ENCODE peak calls at places on chromosome 21, in five cellular contexts. A is CD4-positive, alpha-beta T cell; I is fibroblast of the aortic adventitia; F is RWPE1; H is foreskin fibroblast. B is an unnamed sample.

GRCh38 chr21:45080639-45081414 is 6.4 kb downstream of the ADARB1 start:
- DNase-seq in H (peak), A (peak), F (peak), I (peak), B (no peak)

GRCh38 chr21:46083271-46084040 is 14.5 kb upstream of the COL6A2 start:
- DNase-seq in I (no peak), H (peak), F (no peak), A (no peak), B (no peak)

GRCh38 chr21:29529139-29529538 is 230.4 kb downstream of the BACH1 start:
- DNase-seq in F (no peak), I (no peak), A (no peak), H (no peak), B (no peak)

GRCh38 chr21:42733874-42734273 is 80.5 kb downstream of the PDE9A start:
- DNase-seq in F (no peak), I (no peak), A (no peak), H (no peak), B (no peak)

GRCh38 chr21:42652527-42653491 is 612 bp upstream of the PDE9A start:
- DNase-seq in F (no peak), A (no peak), I (no peak), H (peak), B (peak)

GRCh38 chr21:42429021-42429420 is 25.3 kb downstream of the UBASH3A start:
- DNase-seq in F (no peak), A (no peak), H (no peak), I (no peak), B (no peak)

GRCh38 chr21:45020629-45021427 is 53.6 kb upstream of the ADARB1 start:
- DNase-seq in F (no peak), H (no peak), A (no peak), I (no peak), B (no peak)

GRCh38 chr21:26067836-26068401 is 102.7 kb downstream of the APP start:
- DNase-seq in H (no peak), F (no peak), I (no peak), A (no peak), B (no peak)

GRCh38 chr21:31187499-31187898 is 149.2 kb upstream of the KRTAP19-8 start:
- DNase-seq in A (no peak), I (no peak), H (no peak), F (no peak), B (no peak)

GRCh38 chr21:31801551-31802234 is 69.8 kb upstream of the SCAF4 start:
- DNase-seq in A (no peak), I (no peak), F (no peak), H (no peak), B (no peak)

GRCh38 chr21:25283720-25284119 is 323.6 kb downstream of the MRPL39 start:
- DNase-seq in I (peak), H (peak), F (peak), A (no peak), B (no peak)

GRCh38 chr21:46184625-46185555 is 631 bp upstream of the SPATC1L start:
- DNase-seq in A (peak), F (peak), H (peak), I (peak), B (peak)

GRCh38 chr21:43975469-43976098 is 36.5 kb upstream of the TRAPPC10 start:
- DNase-seq in I (peak), A (peak), H (peak), F (peak), B (peak)

GRCh38 chr21:42159560-42160110 is 59.3 kb upstream of the ABCG1 start:
- DNase-seq in I (no peak), A (no peak), F (no peak), H (no peak), B (no peak)

GRCh38 chr21:21291883-21292569 is 293.8 kb downstream of the NCAM2 start:
- DNase-seq in F (no peak), I (no peak), H (no peak), A (no peak), B (no peak)

GRCh38 chr21:21301013-21301412 is 302.8 kb downstream of the NCAM2 start:
- DNase-seq in H (no peak), F (no peak), I (no peak), A (no peak), B (no peak)

GRCh38 chr21:21290751-21291150 is 292.5 kb downstream of the NCAM2 start:
- DNase-seq in H (no peak), F (no peak), A (no peak), I (no peak), B (no peak)

GRCh38 chr21:21297211-21297610 is 299.0 kb downstream of the NCAM2 start:
- DNase-seq in F (no peak), I (no peak), A (no peak), H (no peak), B (no peak)

GRCh38 chr21:21295303-21295702 is 297.1 kb downstream of the NCAM2 start:
- DNase-seq in I (no peak), H (no peak), F (no peak), A (no peak), B (no peak)
- TF ChIP-seq CTCF in I (no peak), H (no peak), F (no peak), A (no peak), B (no peak)

GRCh38 chr21:23968008-23968407 is 1639.3 kb downstream of the MRPL39 start:
- DNase-seq in F (no peak), A (no peak), I (no peak), H (no peak), B (no peak)

GRCh38 chr21:23963454-23963853 is 1643.8 kb downstream of the MRPL39 start:
- DNase-seq in A (no peak), F (no peak), H (no peak), I (no peak), B (no peak)

DNA sequence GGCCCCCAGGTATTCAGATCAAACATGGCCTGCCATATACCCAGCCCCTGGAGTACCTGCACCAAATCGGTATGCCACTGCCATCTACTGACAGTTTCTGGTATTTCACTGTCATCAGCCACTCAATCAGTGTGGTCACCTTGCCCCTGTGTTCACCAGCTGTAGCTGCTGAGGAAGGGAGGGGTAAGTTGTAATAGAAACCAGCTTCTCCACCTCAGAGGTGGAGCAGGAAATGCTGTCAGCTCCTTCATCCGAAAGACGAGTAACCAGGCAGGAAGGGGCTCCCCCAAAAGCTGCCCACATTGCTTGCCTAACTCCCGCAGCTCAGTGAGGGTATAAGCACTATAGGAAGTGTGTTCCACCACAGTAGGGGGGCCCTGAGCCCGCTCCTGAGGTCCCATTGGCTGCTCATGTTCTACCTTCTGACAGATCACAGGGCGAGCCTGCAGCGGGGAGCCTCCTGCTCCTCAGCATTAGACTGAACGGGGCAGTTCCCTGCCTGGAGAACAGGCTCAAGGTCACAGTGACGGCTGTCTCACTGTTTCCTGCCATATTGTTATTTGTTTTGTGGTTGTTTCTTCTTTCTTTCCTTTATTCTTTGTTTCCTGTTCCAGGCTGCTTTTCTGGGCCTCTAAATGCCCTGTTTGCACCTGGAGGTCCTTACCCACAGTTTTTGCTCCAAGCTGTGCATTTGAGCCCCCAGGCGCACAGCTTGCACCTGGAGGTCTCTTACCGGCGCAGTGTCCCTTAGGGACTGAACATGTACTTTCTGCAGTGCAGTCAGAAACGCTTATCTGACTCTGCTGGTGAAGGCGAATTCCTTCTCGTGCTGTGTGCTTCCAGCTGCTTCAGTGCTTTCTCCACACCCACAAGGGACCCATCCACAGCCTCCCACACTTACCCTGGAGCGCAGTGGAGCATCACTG is 1638.3 kb downstream of the MRPL39 start:
- DNase-seq in A (peak), H (no peak), I (peak), F (peak), B (peak)
- TF ChIP-seq CTCF in A (peak), H (no peak), I (peak), F (no peak), B (peak)

GRCh38 chr21:36325373-36326010 is 5.5 kb downstream of the MORC3 start:
- DNase-seq in F (peak), A (no peak), I (peak), H (peak), B (no peak)

DNA sequence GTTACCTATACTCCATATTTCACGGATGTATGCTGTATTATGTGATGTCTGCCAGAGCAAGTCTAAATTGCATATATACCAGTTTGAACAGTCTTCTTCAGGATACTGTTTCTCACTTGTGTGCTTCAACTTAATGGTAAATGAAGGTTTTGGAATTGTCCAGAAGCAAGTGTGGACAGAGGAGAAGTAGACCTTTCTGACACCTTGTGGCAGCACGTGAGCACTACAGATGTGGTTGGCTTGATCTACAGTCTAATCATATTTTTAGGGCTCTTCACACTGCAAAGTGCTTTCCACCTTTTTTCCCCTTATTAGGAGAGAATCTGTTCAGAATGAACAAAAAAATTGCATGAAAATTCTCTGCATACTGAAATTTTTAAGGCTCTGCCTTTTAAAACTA is 10.9 kb downstream of the MORC3 start:
- DNase-seq in A (peak), H (peak), F (peak), I (peak), B (peak)
- TF ChIP-seq CTCF in A (peak), H (peak), F (peak), I (peak), B (peak)

DNA sequence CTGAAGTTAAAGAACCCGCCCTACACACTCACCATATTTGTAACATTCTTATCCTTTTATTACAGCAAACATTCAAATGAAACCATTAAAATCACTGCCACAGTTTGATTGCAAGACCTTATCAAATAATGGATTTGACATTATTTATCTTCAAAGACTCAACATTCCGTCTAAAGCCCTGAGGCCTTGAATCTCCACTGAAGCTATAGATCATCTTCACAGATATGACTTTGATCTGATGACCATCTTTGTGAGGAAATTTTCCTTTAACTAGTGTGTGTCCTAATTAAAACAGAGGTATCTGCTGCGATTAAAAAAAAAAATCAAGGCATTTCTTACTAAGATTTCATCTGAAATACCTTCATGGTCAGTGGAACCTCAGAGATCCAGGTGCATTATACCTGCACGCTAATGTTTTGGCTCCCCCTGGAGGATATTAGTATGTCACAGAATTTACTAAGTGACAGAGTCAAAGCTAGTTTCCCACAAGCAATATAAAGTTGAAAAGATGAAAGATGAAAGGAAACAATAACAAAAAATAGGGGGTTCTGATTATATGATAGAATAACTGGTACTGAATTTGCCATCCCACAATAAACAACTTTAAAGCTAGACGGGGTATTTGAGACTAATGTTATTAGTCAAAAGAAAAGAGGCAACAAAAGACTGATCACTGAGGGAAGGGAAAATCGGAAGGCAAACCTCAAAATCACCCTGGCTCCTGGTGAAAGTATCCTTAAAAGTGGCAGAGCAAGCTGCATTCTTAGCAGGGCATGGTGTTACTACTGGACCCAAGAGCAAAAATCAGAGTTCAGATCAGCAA is 923.4 kb downstream of the NCAM2 start:
- DNase-seq in I (peak), A (no peak), F (peak), H (no peak), B (no peak)
- TF ChIP-seq CTCF in I (peak), A (no peak), F (peak), H (peak), B (no peak)

GRCh38 chr21:19781881-19782652 is 1216.1 kb upstream of the NCAM2 start:
- DNase-seq in F (no peak), A (no peak), H (no peak), I (no peak), B (no peak)
- TF ChIP-seq CTCF in F (no peak), A (no peak), H (no peak), I (no peak), B (no peak)

GRCh38 chr21:21750124-21750825 is 752.1 kb downstream of the NCAM2 start:
- DNase-seq in H (peak), I (no peak), A (no peak), F (no peak), B (no peak)

DNA sequence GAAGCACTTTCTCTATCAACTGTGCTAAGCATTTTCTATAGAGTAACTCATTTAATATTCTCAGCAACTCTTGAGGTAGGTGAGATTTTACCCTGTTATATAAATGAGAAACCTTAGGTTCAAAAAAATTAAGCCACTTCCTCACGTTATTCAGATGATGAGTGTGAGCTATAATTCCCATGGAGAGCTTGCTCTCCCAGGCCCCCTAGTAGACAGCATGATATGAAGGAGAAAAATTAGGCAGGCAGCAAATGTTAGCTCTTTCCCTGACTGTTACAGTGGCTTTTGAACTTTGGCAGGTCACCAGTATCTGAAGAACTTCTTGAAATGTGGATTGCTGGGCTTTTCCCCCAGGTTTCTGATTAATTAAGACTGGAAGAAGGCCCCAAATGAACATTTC is 753.1 kb downstream of the NCAM2 start:
- DNase-seq in A (no peak), I (no peak), H (no peak), F (no peak), B (no peak)
- TF ChIP-seq CTCF in A (no peak), I (no peak), H (no peak), F (no peak), B (no peak)

GRCh38 chr21:32916522-32917099 is 109.1 kb upstream of the OLIG2 start:
- DNase-seq in A (no peak), H (no peak), F (no peak), I (no peak), B (peak)
- TF ChIP-seq CTCF in A (no peak), H (no peak), F (no peak), I (peak), B (no peak)

GRCh38 chr21:23127973-23128372 is 2129.8 kb downstream of the NCAM2 start:
- DNase-seq in A (no peak), F (no peak), H (no peak), I (no peak), B (no peak)
- TF ChIP-seq CTCF in A (no peak), F (no peak), H (no peak), I (no peak), B (no peak)

B was measured in Calu3.